ENCODE peak calls at places on chromosomes 3 and 15, in four cellular contexts. N is OCI-LY7, H is LHCN-M2, F is H9. B is an unnamed sample.

GRCh38 chr3:146464005-146464595 is 5.3 kb downstream of the PLSCR2 start:
- DNase-seq in H (peak; percentile 62), N (no peak), F (no peak), B (no peak)

GRCh38 chr15:68620721-68621528 is 42.1 kb downstream of the CORO2B start:
- DNase-seq in N (no peak), F (no peak), H (peak; percentile 54), B (peak; percentile 46)

GRCh38 chr3:16510620-16511319 is 2.7 kb downstream of the RFTN1 start:
- DNase-seq in H (no peak), N (peak; percentile 71), F (no peak), B (no peak)

GRCh38 chr3:167837430-167837829 is 101.9 kb downstream of the SERPINI1 start:
- DNase-seq in H (peak; percentile 9), N (peak; percentile 39), F (no peak), B (no peak)

GRCh38 chr3:138072816-138073215 is 42.6 kb downstream of the DZIP1L start:
- DNase-seq in N (no peak), F (peak; percentile 57), H (peak; percentile 21), B (peak; percentile 24)

GRCh38 chr3:43747641-43748040 is 56.9 kb downstream of the ABHD5 start:
- DNase-seq in H (peak; percentile 53), N (no peak), F (no peak), B (no peak)

GRCh38 chr15:92763459-92763858 is 107.9 kb upstream of the FAM174B start:
- DNase-seq in H (no peak), F (no peak), N (peak; percentile 25), B (no peak)

GRCh38 chr15:25860885-25861866 is 2.0 kb downstream of the ATP10A start:
- DNase-seq in N (peak; percentile 47), F (no peak), H (no peak), B (no peak)

GRCh38 chr3:196141866-196142673 is 60.2 kb upstream of the TFRC start:
- DNase-seq in N (no peak), F (no peak), H (no peak), B (no peak)

GRCh38 chr3:58388550-58389061 is 45.0 kb downstream of the PDHB start:
- DNase-seq in F (no peak), N (no peak), H (peak; percentile 50), B (peak; percentile 34)

GRCh38 chr3:134874737-134875413 is 79.8 kb downstream of the EPHB1 start:
- DNase-seq in N (no peak), F (no peak), H (no peak), B (no peak)

GRCh38 chr3:190320594-190321362 is 1.5 kb downstream of the CLDN1 start:
- DNase-seq in H (no peak), F (no peak), N (no peak), B (no peak)

B was measured in GM23338.